ENCODE peak calls at places on chromosomes 11 and 22, in ten cellular contexts. One of them, this sample, is unnamed.

GRCh38 chr11:123429851-123430735 is at the start of gene GRAMD1B:
- DNase-seq in transverse colon: peak
- DNase-seq in ovary: peak
- DNase-seq in esophagus muscularis mucosa: no peak
- DNase-seq in K562: no peak
- DNase-seq in A549: peak
- DNase-seq in suprapubic skin: no peak
- DNase-seq in H1: peak
- DNase-seq in tibial nerve: no peak
- DNase-seq in sigmoid colon: no peak
- DNase-seq in this sample: peak

GRCh38 chr11:93694586-93694985 is 33.1 kb downstream of the CEP295 start:
- DNase-seq in suprapubic skin: no peak
- DNase-seq in transverse colon: no peak
- DNase-seq in K562: no peak
- DNase-seq in tibial nerve: no peak
- DNase-seq in A549: no peak
- DNase-seq in sigmoid colon: no peak
- DNase-seq in H1: no peak
- DNase-seq in esophagus muscularis mucosa: no peak
- DNase-seq in ovary: no peak
- DNase-seq in this sample: no peak

GRCh38 chr22:50673231-50674126 is 856 bp downstream of the SHANK3 start:
- DNase-seq in K562: no peak
- DNase-seq in H1: no peak
- DNase-seq in esophagus muscularis mucosa: peak
- DNase-seq in suprapubic skin: no peak
- DNase-seq in sigmoid colon: no peak
- DNase-seq in transverse colon: no peak
- DNase-seq in A549: no peak
- DNase-seq in tibial nerve: no peak
- DNase-seq in ovary: no peak
- DNase-seq in this sample: no peak

GRCh38 chr22:38213319-38214247 is 11.8 kb downstream of the MAFF start:
- DNase-seq in esophagus muscularis mucosa: no peak
- DNase-seq in A549: no peak
- DNase-seq in H1: no peak
- DNase-seq in sigmoid colon: no peak
- DNase-seq in ovary: no peak
- DNase-seq in tibial nerve: no peak
- DNase-seq in transverse colon: no peak
- DNase-seq in suprapubic skin: no peak
- DNase-seq in K562: peak
- DNase-seq in this sample: no peak

GRCh38 chr11:57255618-57256017 is 18.6 kb upstream of the APLNR start:
- DNase-seq in tibial nerve: no peak
- DNase-seq in H1: no peak
- DNase-seq in suprapubic skin: no peak
- DNase-seq in transverse colon: no peak
- DNase-seq in ovary: no peak
- DNase-seq in sigmoid colon: no peak
- DNase-seq in esophagus muscularis mucosa: no peak
- DNase-seq in K562: no peak
- DNase-seq in A549: no peak
- DNase-seq in this sample: no peak

GRCh38 chr22:30245985-30246901 is at the start of gene LIF:
- DNase-seq in A549: no peak
- DNase-seq in sigmoid colon: no peak
- DNase-seq in K562: peak
- DNase-seq in ovary: no peak
- DNase-seq in tibial nerve: no peak
- DNase-seq in suprapubic skin: no peak
- DNase-seq in H1: no peak
- DNase-seq in transverse colon: peak
- DNase-seq in esophagus muscularis mucosa: no peak
- DNase-seq in this sample: no peak

GRCh38 chr11:134228625-134229024 is 4.2 kb downstream of the VPS26B start:
- DNase-seq in suprapubic skin: no peak
- DNase-seq in tibial nerve: no peak
- DNase-seq in A549: no peak
- DNase-seq in sigmoid colon: no peak
- DNase-seq in H1: no peak
- DNase-seq in ovary: no peak
- DNase-seq in transverse colon: no peak
- DNase-seq in K562: no peak
- DNase-seq in esophagus muscularis mucosa: no peak
- DNase-seq in this sample: no peak

GRCh38 chr11:46119352-46120216 is 1.7 kb downstream of the PHF21A start:
- DNase-seq in esophagus muscularis mucosa: no peak
- DNase-seq in sigmoid colon: peak
- DNase-seq in suprapubic skin: no peak
- DNase-seq in H1: no peak
- DNase-seq in ovary: peak
- DNase-seq in tibial nerve: peak
- DNase-seq in K562: peak
- DNase-seq in transverse colon: peak
- DNase-seq in A549: no peak
- DNase-seq in this sample: peak

GRCh38 chr11:27013741-27014415 is 20.0 kb downstream of the FIBIN start:
- DNase-seq in sigmoid colon: no peak
- DNase-seq in transverse colon: no peak
- DNase-seq in esophagus muscularis mucosa: no peak
- DNase-seq in suprapubic skin: no peak
- DNase-seq in K562: no peak
- DNase-seq in A549: no peak
- DNase-seq in H1: no peak
- DNase-seq in tibial nerve: no peak
- DNase-seq in ovary: no peak
- DNase-seq in this sample: no peak

GRCh38 chr11:126113515-126113957 is 50.9 kb upstream of the CDON start:
- DNase-seq in tibial nerve: peak
- DNase-seq in K562: peak
- DNase-seq in suprapubic skin: peak
- DNase-seq in A549: peak
- DNase-seq in ovary: peak
- DNase-seq in esophagus muscularis mucosa: no peak
- DNase-seq in transverse colon: peak
- DNase-seq in H1: no peak
- DNase-seq in sigmoid colon: peak
- DNase-seq in this sample: peak

GRCh38 chr11:94840209-94840608 is 72.1 kb downstream of the AMOTL1 start:
- DNase-seq in ovary: no peak
- DNase-seq in H1: no peak
- DNase-seq in sigmoid colon: no peak
- DNase-seq in esophagus muscularis mucosa: no peak
- DNase-seq in tibial nerve: no peak
- DNase-seq in K562: no peak
- DNase-seq in suprapubic skin: no peak
- DNase-seq in A549: no peak
- DNase-seq in transverse colon: no peak
- DNase-seq in this sample: no peak

GRCh38 chr11:9669954-9670353 is 6.1 kb downstream of the SWAP70 start:
- DNase-seq in A549: no peak
- DNase-seq in sigmoid colon: no peak
- DNase-seq in H1: no peak
- DNase-seq in suprapubic skin: no peak
- DNase-seq in ovary: no peak
- DNase-seq in tibial nerve: no peak
- DNase-seq in K562: peak
- DNase-seq in esophagus muscularis mucosa: no peak
- DNase-seq in transverse colon: no peak
- DNase-seq in this sample: no peak
- TF ChIP-seq EP300 in A549: no peak
- TF ChIP-seq EP300 in sigmoid colon: no peak
- TF ChIP-seq EP300 in H1: no peak
- TF ChIP-seq EP300 in suprapubic skin: no peak
- TF ChIP-seq EP300 in ovary: no peak
- TF ChIP-seq EP300 in tibial nerve: no peak
- TF ChIP-seq EP300 in K562: peak
- TF ChIP-seq EP300 in esophagus muscularis mucosa: no peak
- TF ChIP-seq EP300 in transverse colon: no peak
- TF ChIP-seq EP300 in this sample: no peak

GRCh38 chr11:98965775-98966174 is 55.0 kb upstream of the CNTN5 start:
- DNase-seq in tibial nerve: no peak
- DNase-seq in esophagus muscularis mucosa: no peak
- DNase-seq in H1: no peak
- DNase-seq in K562: no peak
- DNase-seq in ovary: no peak
- DNase-seq in transverse colon: no peak
- DNase-seq in suprapubic skin: no peak
- DNase-seq in sigmoid colon: no peak
- DNase-seq in A549: no peak
- DNase-seq in this sample: no peak

GRCh38 chr11:98964146-98964545 is 56.6 kb upstream of the CNTN5 start:
- DNase-seq in K562: no peak
- DNase-seq in esophagus muscularis mucosa: no peak
- DNase-seq in transverse colon: no peak
- DNase-seq in H1: no peak
- DNase-seq in suprapubic skin: no peak
- DNase-seq in tibial nerve: no peak
- DNase-seq in A549: no peak
- DNase-seq in ovary: no peak
- DNase-seq in sigmoid colon: no peak
- DNase-seq in this sample: no peak

GRCh38 chr11:98967005-98967404 is 53.7 kb upstream of the CNTN5 start:
- DNase-seq in transverse colon: no peak
- DNase-seq in A549: no peak
- DNase-seq in tibial nerve: no peak
- DNase-seq in suprapubic skin: no peak
- DNase-seq in sigmoid colon: no peak
- DNase-seq in ovary: no peak
- DNase-seq in H1: no peak
- DNase-seq in esophagus muscularis mucosa: no peak
- DNase-seq in K562: no peak
- DNase-seq in this sample: no peak

DNA sequence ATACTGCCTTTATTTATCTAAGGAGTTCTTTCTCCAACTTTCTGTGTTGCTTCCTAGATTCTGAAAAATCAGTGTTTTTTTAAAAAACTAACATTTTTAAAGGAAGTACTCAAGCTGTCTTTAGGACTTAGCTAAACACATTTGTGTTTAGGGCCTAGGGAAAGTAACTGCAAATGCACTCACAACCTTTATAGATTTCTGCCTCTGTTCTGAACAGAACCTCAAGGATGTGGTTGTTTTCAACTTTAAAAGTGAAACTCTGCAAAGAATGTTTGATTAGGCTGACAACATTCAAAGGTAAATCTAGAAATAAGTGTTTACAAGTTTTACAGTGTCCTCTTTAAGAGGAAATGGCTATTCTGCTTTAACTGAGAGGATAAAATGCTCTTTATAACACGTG is 55.4 kb upstream of the CNTN5 start:
- DNase-seq in tibial nerve: no peak
- DNase-seq in transverse colon: no peak
- DNase-seq in A549: no peak
- DNase-seq in H1: no peak
- DNase-seq in esophagus muscularis mucosa: no peak
- DNase-seq in ovary: no peak
- DNase-seq in K562: no peak
- DNase-seq in sigmoid colon: no peak
- DNase-seq in suprapubic skin: no peak
- DNase-seq in this sample: no peak
- TF ChIP-seq EP300 in tibial nerve: no peak
- TF ChIP-seq EP300 in transverse colon: no peak
- TF ChIP-seq EP300 in A549: no peak
- TF ChIP-seq EP300 in H1: no peak
- TF ChIP-seq EP300 in esophagus muscularis mucosa: no peak
- TF ChIP-seq EP300 in ovary: no peak
- TF ChIP-seq EP300 in K562: no peak
- TF ChIP-seq EP300 in sigmoid colon: no peak
- TF ChIP-seq EP300 in suprapubic skin: no peak
- TF ChIP-seq EP300 in this sample: no peak

DNA sequence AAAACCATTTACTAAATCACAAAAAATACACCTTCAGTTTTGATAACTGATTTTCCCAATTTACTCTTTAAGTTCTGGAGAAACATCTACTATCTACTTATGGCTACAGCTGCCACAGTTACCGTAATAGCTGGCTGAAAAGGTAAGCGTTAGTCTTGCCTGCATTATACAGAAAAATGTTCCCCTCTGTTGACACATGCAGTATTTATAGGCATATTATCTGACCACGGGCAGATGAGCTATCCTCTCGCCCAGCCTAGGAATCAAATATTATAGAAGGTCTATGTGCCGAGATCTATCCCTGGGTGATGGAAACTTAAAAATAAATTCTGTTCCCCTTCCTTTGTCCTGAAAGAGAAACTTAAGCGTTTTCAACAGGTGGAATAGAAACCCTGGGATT is 283.8 kb downstream of the CADM1 start:
- DNase-seq in suprapubic skin: no peak
- DNase-seq in sigmoid colon: no peak
- DNase-seq in esophagus muscularis mucosa: no peak
- DNase-seq in H1: no peak
- DNase-seq in tibial nerve: no peak
- DNase-seq in transverse colon: no peak
- DNase-seq in K562: no peak
- DNase-seq in ovary: no peak
- DNase-seq in A549: no peak
- DNase-seq in this sample: no peak
- TF ChIP-seq EP300 in suprapubic skin: no peak
- TF ChIP-seq EP300 in sigmoid colon: no peak
- TF ChIP-seq EP300 in esophagus muscularis mucosa: no peak
- TF ChIP-seq EP300 in H1: no peak
- TF ChIP-seq EP300 in tibial nerve: no peak
- TF ChIP-seq EP300 in transverse colon: no peak
- TF ChIP-seq EP300 in K562: no peak
- TF ChIP-seq EP300 in ovary: no peak
- TF ChIP-seq EP300 in A549: no peak
- TF ChIP-seq EP300 in this sample: no peak

GRCh38 chr11:90947930-90948329 is 725.1 kb upstream of the CHORDC1 start:
- DNase-seq in A549: no peak
- DNase-seq in H1: no peak
- DNase-seq in tibial nerve: no peak
- DNase-seq in esophagus muscularis mucosa: no peak
- DNase-seq in transverse colon: no peak
- DNase-seq in sigmoid colon: no peak
- DNase-seq in ovary: no peak
- DNase-seq in K562: no peak
- DNase-seq in suprapubic skin: no peak
- DNase-seq in this sample: no peak
- TF ChIP-seq EP300 in A549: no peak
- TF ChIP-seq EP300 in H1: no peak
- TF ChIP-seq EP300 in tibial nerve: no peak
- TF ChIP-seq EP300 in esophagus muscularis mucosa: no peak
- TF ChIP-seq EP300 in transverse colon: no peak
- TF ChIP-seq EP300 in sigmoid colon: no peak
- TF ChIP-seq EP300 in ovary: no peak
- TF ChIP-seq EP300 in K562: no peak
- TF ChIP-seq EP300 in suprapubic skin: no peak
- TF ChIP-seq EP300 in this sample: no peak

DNA sequence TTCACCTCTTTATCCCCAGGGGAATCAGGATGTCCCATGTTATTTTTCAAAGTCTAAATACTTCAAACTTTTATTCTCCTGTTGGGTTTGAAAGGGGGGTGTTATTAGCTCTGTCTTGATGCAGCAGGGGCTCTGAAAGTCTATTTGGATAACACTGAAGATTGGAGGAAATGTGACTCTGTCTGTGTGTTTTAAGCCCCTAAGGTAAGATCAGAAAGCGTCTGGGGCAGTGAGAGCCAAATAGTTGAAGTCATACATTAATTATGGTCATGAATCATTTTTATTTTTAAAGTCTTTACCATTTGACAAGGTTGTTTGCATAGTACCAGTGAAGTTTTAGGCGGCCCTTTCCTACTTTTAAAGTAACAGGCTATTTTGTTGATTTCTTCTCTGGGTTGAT is 139.0 kb downstream of the UVRAG start:
- DNase-seq in sigmoid colon: no peak
- DNase-seq in H1: no peak
- DNase-seq in esophagus muscularis mucosa: no peak
- DNase-seq in A549: no peak
- DNase-seq in transverse colon: no peak
- DNase-seq in ovary: no peak
- DNase-seq in suprapubic skin: no peak
- DNase-seq in K562: no peak
- DNase-seq in tibial nerve: no peak
- DNase-seq in this sample: no peak
- TF ChIP-seq EP300 in sigmoid colon: no peak
- TF ChIP-seq EP300 in H1: no peak
- TF ChIP-seq EP300 in esophagus muscularis mucosa: no peak
- TF ChIP-seq EP300 in A549: no peak
- TF ChIP-seq EP300 in transverse colon: no peak
- TF ChIP-seq EP300 in ovary: no peak
- TF ChIP-seq EP300 in suprapubic skin: no peak
- TF ChIP-seq EP300 in K562: no peak
- TF ChIP-seq EP300 in tibial nerve: no peak
- TF ChIP-seq EP300 in this sample: no peak